ENCODE peak calls at places on chromosomes 3 and 15, in four cellular contexts. B is GM23248, C is neuronal stem cell, W is neural progenitor cell. Y is an unnamed sample.
A peak's percentile ranks its signal among the peaks of the same experiment; 100 is the strongest.

GRCh38 chr3:113607219-113607596 is 74.9 kb downstream of the SIDT1 start:
- DNase-seq in C (no peak), B (no peak), W (no peak), Y (no peak)

GRCh38 chr3:39166932-39167532 is 13.6 kb upstream of the CSRNP1 start:
- DNase-seq in C (no peak), W (no peak), B (peak; percentile 91), Y (peak; percentile 96)

GRCh38 chr3:113783980-113784379 is 37.1 kb downstream of the ATP6V1A start:
- DNase-seq in W (no peak), C (no peak), B (peak; percentile 18), Y (no peak)

GRCh38 chr3:172040976-172041963 is 1.9 kb downstream of the FNDC3B start:
- DNase-seq in C (no peak), B (peak; percentile 82), W (peak; percentile 43), Y (peak; percentile 74)

GRCh38 chr3:135970500-135971116 is 5.1 kb downstream of the PPP2R3A start:
- DNase-seq in C (no peak), W (no peak), B (peak; percentile 76), Y (no peak)

GRCh38 chr3:9244495-9245183 is 4.8 kb downstream of the SRGAP3 start:
- DNase-seq in W (no peak), C (no peak), B (no peak), Y (no peak)

GRCh38 chr3:21017115-21017852 is 733.7 kb downstream of the ZNF385D start:
- DNase-seq in C (no peak), W (peak; percentile 3), B (peak; percentile 4), Y (no peak)

GRCh38 chr15:100690032-100690785 is 87.8 kb downstream of the ASB7 start:
- DNase-seq in W (no peak), B (no peak), C (no peak), Y (no peak)

GRCh38 chr3:4060064-4060463 is 243.1 kb upstream of the SETMAR start:
- DNase-seq in W (peak; percentile 43), C (no peak), B (no peak), Y (peak; percentile 20)

GRCh38 chr15:35690698-35691116 is 144.7 kb upstream of the DPH6 start:
- DNase-seq in W (no peak), C (no peak), B (peak; percentile 60), Y (peak; percentile 79)

GRCh38 chr3:144775581-144775980 is 804.0 kb downstream of the DIPK2A start:
- DNase-seq in W (no peak), B (no peak), C (no peak), Y (no peak)

GRCh38 chr15:55775316-55775715 is 32.4 kb upstream of the PRTG start:
- DNase-seq in W (peak; percentile 41), B (peak; percentile 29), C (no peak), Y (peak; percentile 80)

GRCh38 chr3:99637041-99637380 is 1.4 kb upstream of the COL8A1 start:
- DNase-seq in B (no peak), W (peak; percentile 33), C (no peak), Y (peak; percentile 66)
- H3K4me3 ChIP-seq in B (peak overlapping the region; percentile 73), W (peak overlapping the region; percentile 50), C (peak overlapping the region; percentile 24), Y (peak overlapping the region; percentile 88)

DNA sequence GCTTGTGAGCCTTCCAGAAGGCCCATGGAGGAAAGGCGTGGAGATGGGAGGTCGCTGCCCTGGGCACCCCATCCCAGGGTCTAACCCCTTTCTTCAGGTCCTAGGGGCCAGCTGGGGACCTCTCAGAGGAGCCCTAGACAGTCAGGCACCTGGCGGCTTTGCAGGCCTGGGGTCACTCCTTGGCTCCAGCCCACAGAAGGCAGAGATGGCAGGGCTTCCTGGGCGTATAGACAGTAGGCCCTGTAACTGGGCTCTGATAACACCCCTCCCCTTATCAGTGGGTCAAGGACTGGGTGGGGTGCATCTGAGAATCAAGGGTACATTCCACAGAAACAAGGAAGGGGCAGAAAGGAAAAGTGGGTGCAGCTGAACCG is 16.7 kb downstream of the ZDHHC19 start:
- DNase-seq in W (no peak), C (no peak), B (no peak), Y (no peak)
- H3K27me3 ChIP-seq in W (no peaks in the 10 kb centered on the region), C (no peaks in the 10 kb centered on the region), B (no peaks in the 10 kb centered on the region), Y (no peaks in the 10 kb centered on the region)

GRCh38 chr3:159789742-159790635 is 198.6 kb upstream of the IL12A start:
- DNase-seq in C (no peak), B (no peak), W (no peak), Y (no peak)

GRCh38 chr3:159788291-159788690 is 200.3 kb upstream of the IL12A start:
- DNase-seq in B (no peak), W (no peak), C (no peak), Y (no peak)

GRCh38 chr3:159787191-159787590 is 201.4 kb upstream of the IL12A start:
- DNase-seq in C (no peak), B (peak; percentile 84), W (no peak), Y (peak; percentile 81)

GRCh38 chr3:159787794-159788205 is 200.8 kb upstream of the IL12A start:
- DNase-seq in C (no peak), W (no peak), B (peak; percentile 46), Y (peak; percentile 77)

GRCh38 chr3:159788987-159789386 is 199.6 kb upstream of the IL12A start:
- DNase-seq in W (no peak), C (no peak), B (no peak), Y (peak; percentile 64)
- H3K9ac ChIP-seq in W (no peak overlapping the region), C (no peak overlapping the region), B (no peak overlapping the region), Y (no peak overlapping the region)

GRCh38 chr15:52112203-52112750 is 298 bp downstream of the BCL2L10 start:
- DNase-seq in W (no peak), B (peak; percentile 45), C (no peak), Y (peak; percentile 48)
- H3K4me3 ChIP-seq in W (no peak overlapping the region), B (peak overlapping the region; percentile 19), C (no peak overlapping the region), Y (peak overlapping the region; percentile 55)

DNA sequence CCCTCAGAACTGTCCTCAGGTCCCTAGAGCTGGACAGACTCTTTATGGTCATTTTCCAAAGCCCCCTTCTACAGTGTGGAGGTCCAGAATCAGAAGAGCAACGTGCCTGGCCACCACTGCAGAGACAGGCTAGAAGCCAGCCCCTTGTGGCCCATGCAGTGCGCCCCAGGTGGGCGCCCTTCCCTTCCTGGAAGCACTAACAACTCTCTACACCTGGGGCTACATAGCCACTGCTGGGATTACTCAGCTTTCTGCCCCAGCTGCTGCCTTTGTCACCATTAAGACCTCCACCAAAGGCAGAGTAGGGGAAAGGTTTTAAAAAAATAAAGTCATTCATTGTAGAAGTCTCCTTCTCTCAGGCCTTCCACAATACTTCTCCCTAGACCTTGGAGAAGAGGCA is 2.3 kb downstream of the RASGRP1 start:
- DNase-seq in C (no peak), W (no peak), B (no peak), Y (no peak)
- H3K27me3 ChIP-seq in C (peaks cover 5% of the 10 kb centered on the region), W (peaks cover 44% of the 10 kb centered on the region), B (peaks cover 8% of the 10 kb centered on the region), Y (peaks cover 45% of the 10 kb centered on the region)

Y was measured in adipocyte.